ENCODE peak calls at places on chromosomes 4 and X, in eight cellular contexts. T is tibial nerve; E is right atrium auricular region; M is left lung; P is astrocyte; Y is Peyer's patch; J is CD8-positive, alpha-beta memory T cell; O is HCT116. Q is an unnamed sample.

GRCh38 chr4:73707918-73708577 is 32.3 kb upstream of the CXCL8 start:
- DNase-seq in T (no peak), E (peak; percentile 82), O (peak; percentile 42), P (peak; percentile 96), M (peak; percentile 72), Y (no peak), J (no peak), Q (no peak)

GRCh38 chr4:123455360-123455759 is 58.8 kb downstream of the SPRY1 start:
- DNase-seq in M (no peak), O (no peak), Y (no peak), P (no peak), E (no peak), J (no peak), T (no peak), Q (no peak)

GRCh38 chr4:98642991-98643426 is 15.4 kb downstream of the TSPAN5 start:
- DNase-seq in Y (no peak), O (peak; percentile 68), E (no peak), J (no peak), P (peak; percentile 81), T (no peak), M (no peak), Q (no peak)

GRCh38 chr4:81470456-81471327 is 1.0 kb downstream of the RASGEF1B start:
- DNase-seq in M (peak; percentile 83), P (no peak), E (peak; percentile 82), O (no peak), T (peak; percentile 29), Y (peak; percentile 66), J (peak; percentile 69), Q (peak; percentile 52)

GRCh38 chrX:134569306-134569705 is 89.0 kb downstream of the PLAC1 start:
- DNase-seq in J (no peak), T (no peak), E (no peak), O (no peak), M (no peak), Y (no peak), P (no peak), Q (no peak)

GRCh38 chrX:114615765-114616164 is 31.9 kb downstream of the HTR2C start:
- DNase-seq in T (no peak), J (no peak), E (no peak), Y (no peak), P (no peak), M (no peak), O (no peak), Q (no peak)

GRCh38 chr4:154088741-154089140 is 299.9 kb upstream of the SFRP2 start:
- DNase-seq in J (no peak), M (no peak), E (no peak), P (no peak), Y (no peak), T (no peak), O (no peak), Q (no peak)

GRCh38 chr4:123444298-123444731 is 47.7 kb downstream of the SPRY1 start:
- DNase-seq in T (no peak), M (peak; percentile 57), Y (peak; percentile 56), E (no peak), O (no peak), P (peak; percentile 37), J (no peak), Q (no peak)

GRCh38 chrX:87299563-87300160 is 217.9 kb upstream of the KLHL4 start:
- DNase-seq in P (no peak), J (no peak), E (no peak), M (no peak), Y (no peak), O (no peak), T (no peak), Q (peak; percentile 2)

GRCh38 chr4:153777421-153777820 is 11.5 kb downstream of the SFRP2 start:
- DNase-seq in P (no peak), O (no peak), E (no peak), T (no peak), M (no peak), Y (no peak), J (no peak), Q (no peak)

GRCh38 chr4:16140520-16141249 is 56.9 kb upstream of the PROM1 start:
- DNase-seq in P (peak; percentile 99), O (peak; percentile 75), M (no peak), E (no peak), Y (no peak), T (no peak), J (no peak), Q (no peak)

GRCh38 chr4:113683143-113683542 is 78.4 kb downstream of the CAMK2D start:
- DNase-seq in E (no peak), T (no peak), P (no peak), Y (no peak), O (no peak), M (no peak), J (peak; percentile 78), Q (peak; percentile 75)

GRCh38 chr4:156705291-156705690 is 266.3 kb downstream of the PDGFC start:
- DNase-seq in M (no peak), T (no peak), E (no peak), P (peak; percentile 74), O (no peak), J (no peak), Y (no peak), Q (no peak)

GRCh38 chr4:625631-626031 is 258 bp downstream of the PDE6B start:
- DNase-seq in O (no peak), T (no peak), Y (peak; percentile 43), M (no peak), P (no peak), J (peak; percentile 37), E (no peak), Q (no peak)

GRCh38 chrX:15694968-15695451 is 30.4 kb upstream of the CLTRN start:
- DNase-seq in T (no peak), E (no peak), J (no peak), M (no peak), Y (no peak), P (no peak), O (no peak), Q (no peak)

GRCh38 chr4:52665592-52665991 is 6.5 kb upstream of the USP46 start:
- DNase-seq in T (no peak), Y (no peak), E (no peak), P (no peak), M (no peak), J (no peak), O (peak; percentile 44), Q (no peak)

GRCh38 chr4:187444061-187444460 is 551.5 kb upstream of the ZFP42 start:
- DNase-seq in J (no peak), O (no peak), T (no peak), E (no peak), M (no peak), Y (no peak), P (no peak), Q (no peak)

GRCh38 chrX:40966204-40966820 is 118.9 kb upstream of the USP9X start:
- DNase-seq in M (no peak), T (no peak), Y (no peak), P (no peak), O (no peak), J (no peak), E (no peak), Q (no peak)

GRCh38 chr4:165385124-165385523 is 6.3 kb downstream of the CPE start:
- DNase-seq in E (no peak), M (no peak), Y (no peak), O (no peak), J (no peak), T (no peak), P (no peak), Q (no peak)

GRCh38 chrX:39946822-39947221 is 150.9 kb downstream of the BCOR start:
- DNase-seq in M (no peak), E (no peak), P (peak; percentile 80), T (no peak), J (no peak), O (no peak), Y (no peak), Q (no peak)
- H3K4me1 ChIP-seq in M (no peaks in the 10 kb centered on the region), E (no peaks in the 10 kb centered on the region), P (peaks cover 10% of the 10 kb centered on the region), T (no peaks in the 10 kb centered on the region), J (no peaks in the 10 kb centered on the region), O (peaks cover 12% of the 10 kb centered on the region), Y (no peaks in the 10 kb centered on the region), Q (no peaks in the 10 kb centered on the region)

DNA sequence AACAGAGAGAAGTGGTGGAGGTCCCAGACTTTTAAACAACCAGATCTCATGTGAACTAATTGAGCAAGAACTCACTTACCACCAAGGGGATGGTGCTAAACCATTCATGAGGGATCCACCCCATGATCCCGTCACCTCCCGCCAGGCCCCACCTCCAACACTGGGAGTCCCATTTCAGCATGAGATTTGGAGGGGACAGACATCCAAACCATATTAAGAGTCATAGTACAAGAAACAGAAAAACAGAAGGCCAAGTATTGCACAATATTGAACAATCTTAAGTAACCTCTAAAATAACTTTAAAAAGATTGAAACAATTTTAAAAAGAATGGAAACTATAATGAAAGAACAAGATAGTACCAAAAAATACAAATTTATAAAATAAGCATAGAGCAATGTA is 110.0 kb downstream of the CBR4 start:
- DNase-seq in E (peak; percentile 82), M (no peak), J (no peak), Y (no peak), P (no peak), T (peak; percentile 40), O (no peak), Q (no peak)
- H3K27ac ChIP-seq in E (no peak overlapping the region), M (no peak overlapping the region), J (no peak overlapping the region), Y (no peak overlapping the region), P (no peak overlapping the region), T (peak overlapping the region; percentile 33), O (no peak overlapping the region), Q (no peak overlapping the region)

DNA sequence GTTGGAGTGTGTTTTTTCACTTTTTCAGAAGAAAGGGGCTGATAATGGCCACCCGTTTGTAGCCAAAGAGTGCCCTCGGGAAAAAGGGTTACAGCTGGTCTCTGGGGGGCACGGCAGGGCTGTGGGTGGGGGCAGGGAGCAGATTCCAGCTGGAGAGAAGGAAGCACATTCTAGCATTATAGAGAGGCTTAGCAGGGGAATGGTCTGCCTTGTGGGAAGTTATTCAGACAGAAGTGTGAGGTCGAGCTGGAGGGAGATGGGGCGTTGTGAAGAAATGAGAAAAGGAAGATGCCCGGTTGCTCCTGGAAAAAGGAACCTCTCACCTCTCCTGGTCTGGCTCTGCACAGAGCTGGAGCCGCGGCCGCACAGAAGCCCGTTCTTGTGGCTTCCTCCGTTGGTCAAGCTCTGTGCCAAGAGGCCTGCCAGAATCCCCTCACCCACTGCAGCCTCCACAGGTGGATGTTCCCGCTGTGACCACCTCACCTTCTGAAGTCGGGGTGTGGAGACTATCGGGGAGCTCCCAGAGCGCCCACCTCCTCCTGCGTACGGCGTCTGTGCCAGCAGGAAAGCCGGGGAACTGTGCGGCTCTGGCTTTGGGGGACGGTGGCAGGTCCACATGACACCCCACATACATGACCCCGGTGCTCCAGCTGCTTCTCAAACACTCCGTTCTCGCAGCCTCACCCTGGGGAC is 52.4 kb upstream of the HGFAC start:
- DNase-seq in T (no peak), O (no peak), M (no peak), E (no peak), J (no peak), P (no peak), Y (no peak), Q (no peak)
- H3K4me1 ChIP-seq in T (peaks cover 53% of the 10 kb centered on the region), O (peaks cover 7% of the 10 kb centered on the region), M (peaks cover 62% of the 10 kb centered on the region), E (no peaks in the 10 kb centered on the region), J (no peaks in the 10 kb centered on the region), P (peaks cover 43% of the 10 kb centered on the region), Y (no peaks in the 10 kb centered on the region), Q (no peaks in the 10 kb centered on the region)

DNA sequence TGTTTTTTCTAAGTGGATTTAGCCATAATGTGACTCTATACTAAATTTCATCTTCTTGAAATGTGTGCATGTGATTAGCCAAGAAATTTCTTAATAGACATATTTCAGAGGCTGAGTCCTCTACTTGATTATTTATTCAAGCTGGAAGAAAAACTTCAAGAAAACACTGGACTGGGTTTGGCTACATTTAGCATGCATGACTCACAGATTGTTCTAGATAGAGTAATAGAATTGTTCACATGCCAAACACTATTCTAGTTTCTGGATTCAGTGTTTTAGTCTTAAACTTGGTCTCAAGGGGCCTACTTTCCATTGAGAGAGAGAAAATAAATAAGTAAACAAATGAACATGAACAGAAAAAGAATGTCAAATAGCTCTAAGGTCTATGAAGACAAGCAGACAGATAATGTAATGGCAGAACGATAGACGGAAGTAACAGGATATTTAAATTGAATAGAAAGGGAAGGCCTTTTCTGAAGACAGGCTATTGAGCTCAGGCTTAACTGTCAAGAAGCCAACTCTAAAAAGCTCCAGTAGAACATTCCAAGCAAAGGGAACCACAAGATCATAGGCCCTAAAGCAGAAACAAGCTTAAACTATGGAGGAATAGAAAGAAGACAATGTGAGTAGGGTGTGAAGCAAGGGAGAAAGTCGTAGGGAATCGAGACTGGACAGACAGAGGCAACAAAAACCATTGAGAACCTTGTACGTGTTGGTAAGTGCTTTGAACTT is 104.6 kb downstream of the TMEM144 start:
- DNase-seq in Y (no peak), J (no peak), P (peak; percentile 97), E (no peak), O (no peak), T (no peak), M (no peak), Q (no peak)
- H3K27ac ChIP-seq in Y (no peak overlapping the region), J (no peak overlapping the region), P (peak overlapping the region; percentile 98), E (no peak overlapping the region), O (no peak overlapping the region), T (peak overlapping the region; percentile 81), M (peak overlapping the region; percentile 61), Q (no peak overlapping the region)

Q was measured in naive thymus-derived CD4-positive, alpha-beta T cell.